ENCODE peak calls at places on chromosomes 11 and 22, in four cellular contexts. Z is H1, U is mesenchymal stem cell, R is IMR-90. M is an unnamed sample.

GRCh38 chr11:110778351-110778750 is 66.1 kb upstream of the ARHGAP20 start:
- DNase-seq in R (peak; percentile 48), Z (no peak), U (peak; percentile 17), M (no peak)

GRCh38 chr11:122720482-122720881 is 65.0 kb downstream of the UBASH3B start:
- DNase-seq in R (no peak), Z (no peak), U (peak; percentile 38), M (peak; percentile 73)

GRCh38 chr11:9276571-9276970 is 11.4 kb upstream of the DENND5A start:
- DNase-seq in U (no peak), R (no peak), Z (no peak), M (peak; percentile 72)

GRCh38 chr11:122775675-122776271 is 62.5 kb upstream of the CRTAM start:
- DNase-seq in U (no peak), R (no peak), Z (no peak), M (no peak)

GRCh38 chr11:43952401-43953342 is 10.2 kb downstream of the C11orf96 start:
- DNase-seq in Z (no peak), R (no peak), U (no peak), M (peak; percentile 66)

GRCh38 chr11:17473071-17473744 is 3.4 kb downstream of the ABCC8 start:
- DNase-seq in R (peak; percentile 7), U (peak; percentile 30), Z (peak; percentile 73), M (no peak)

GRCh38 chr11:3231851-3232744 is at the start of gene MRGPRE:
- DNase-seq in R (no peak), Z (no peak), U (no peak), M (no peak)

GRCh38 chr11:113458189-113458588 is 17.0 kb downstream of the DRD2 start:
- DNase-seq in R (no peak), Z (no peak), U (no peak), M (no peak)

GRCh38 chr11:61480936-61481335 is 27.6 kb upstream of the LRRC10B start:
- DNase-seq in Z (peak; percentile 86), U (peak; percentile 40), R (no peak), M (peak; percentile 18)

GRCh38 chr11:100680070-100680469 is 7.0 kb upstream of the ARHGAP42 start:
- DNase-seq in U (no peak), R (no peak), Z (no peak), M (no peak)

GRCh38 chr22:24450600-24450999 is 23.2 kb downstream of the ADORA2A start:
- DNase-seq in Z (no peak), U (no peak), R (no peak), M (no peak)

GRCh38 chr11:111349191-111349695 is 29.8 kb downstream of the POU2AF1 start:
- DNase-seq in Z (no peak), U (no peak), R (no peak), M (no peak)

GRCh38 chr22:22070371-22070824 is 87.8 kb upstream of the TOP3B start:
- DNase-seq in Z (no peak), R (no peak), U (no peak), M (peak; percentile 53)

GRCh38 chr22:49393526-49393925 is 434.1 kb downstream of the BRD1 start:
- DNase-seq in R (no peak), U (no peak), Z (no peak), M (no peak)
- H3K4me3 ChIP-seq in R (no peak overlapping the region), U (no peak overlapping the region), Z (no peak overlapping the region), M (no peak overlapping the region)

DNA sequence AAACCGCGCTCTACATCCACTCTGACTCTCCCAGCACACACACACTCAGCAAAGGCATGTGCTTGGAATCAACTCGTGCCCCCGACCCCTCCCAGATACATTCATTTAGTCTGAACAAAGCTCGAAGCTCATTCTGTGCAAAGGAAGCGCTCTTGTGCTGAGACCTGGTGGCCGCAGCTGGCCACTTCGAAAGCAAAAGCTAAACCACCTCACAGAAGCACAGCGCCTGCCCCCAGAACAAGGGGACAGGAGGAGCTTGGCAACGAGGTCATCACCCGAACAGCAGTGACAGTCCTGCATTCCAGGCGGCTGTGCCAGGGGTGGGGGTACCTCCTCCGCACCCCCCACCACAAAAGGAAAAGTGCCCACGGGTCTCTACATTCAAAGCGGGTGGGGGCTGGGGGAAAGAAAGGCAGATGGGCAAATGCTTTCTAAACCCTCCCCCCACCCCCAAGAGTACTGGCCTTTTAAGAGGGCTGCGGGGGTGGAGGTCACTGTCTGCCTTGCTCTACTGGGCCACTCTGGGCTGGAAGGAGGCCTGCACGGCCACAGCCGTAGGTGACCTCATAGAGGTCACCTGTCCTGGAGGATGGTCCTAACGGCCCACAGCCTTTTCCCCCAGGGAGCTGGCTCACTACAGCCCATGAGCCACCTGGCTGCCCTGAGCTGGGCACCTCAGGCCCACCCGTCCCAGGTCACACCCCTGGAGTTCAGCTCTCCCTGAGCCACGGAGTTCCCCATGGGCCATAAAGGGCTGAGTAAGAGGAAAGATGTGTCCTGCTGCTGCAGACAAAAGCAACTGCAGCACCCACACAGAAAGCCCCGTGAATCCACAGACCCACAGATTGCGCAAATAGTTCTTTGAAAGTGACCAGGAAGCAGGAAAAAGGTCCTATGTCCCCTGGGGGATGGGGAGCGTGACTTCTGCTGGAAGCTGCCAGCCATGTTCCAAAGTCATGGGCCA is 21.3 kb downstream of the CBX7 start:
- DNase-seq in R (peak; percentile 42), U (peak; percentile 47), Z (no peak), M (no peak)
- H4K91ac ChIP-seq in R (no peak overlapping the region), U (no peak overlapping the region), Z (no peak overlapping the region), M (peak overlapping the region; percentile 66)

GRCh38 chr11:64890084-64890944 is 11.9 kb upstream of the EHD1 start:
- DNase-seq in R (no peak), U (no peak), Z (no peak), M (peak; percentile 63)
- H3K4me3 ChIP-seq in R (no peak overlapping the region), U (no peak overlapping the region), Z (no peak overlapping the region), M (no peak overlapping the region)

GRCh38 chr22:39297490-39298193 is 21.8 kb downstream of the RPL3 start:
- DNase-seq in U (peak; percentile 26), R (no peak), Z (no peak), M (peak; percentile 66)

GRCh38 chr22:39296535-39296934 is 22.9 kb downstream of the RPL3 start:
- DNase-seq in U (no peak), R (no peak), Z (no peak), M (no peak)

GRCh38 chr22:39296981-39297489 is 22.4 kb downstream of the RPL3 start:
- DNase-seq in R (no peak), U (no peak), Z (no peak), M (no peak)

GRCh38 chr22:39299829-39300178 is 19.6 kb downstream of the RPL3 start:
- DNase-seq in R (no peak), Z (no peak), U (peak; percentile 56), M (peak; percentile 58)

GRCh38 chr22:39298194-39298987 is 21.0 kb downstream of the RPL3 start:
- DNase-seq in R (no peak), U (no peak), Z (no peak), M (peak; percentile 69)
- H4K91ac ChIP-seq in R (peak overlapping the region; percentile 6), U (peak overlapping the region; percentile 64), Z (no peak overlapping the region), M (peak overlapping the region; percentile 72)

DNA sequence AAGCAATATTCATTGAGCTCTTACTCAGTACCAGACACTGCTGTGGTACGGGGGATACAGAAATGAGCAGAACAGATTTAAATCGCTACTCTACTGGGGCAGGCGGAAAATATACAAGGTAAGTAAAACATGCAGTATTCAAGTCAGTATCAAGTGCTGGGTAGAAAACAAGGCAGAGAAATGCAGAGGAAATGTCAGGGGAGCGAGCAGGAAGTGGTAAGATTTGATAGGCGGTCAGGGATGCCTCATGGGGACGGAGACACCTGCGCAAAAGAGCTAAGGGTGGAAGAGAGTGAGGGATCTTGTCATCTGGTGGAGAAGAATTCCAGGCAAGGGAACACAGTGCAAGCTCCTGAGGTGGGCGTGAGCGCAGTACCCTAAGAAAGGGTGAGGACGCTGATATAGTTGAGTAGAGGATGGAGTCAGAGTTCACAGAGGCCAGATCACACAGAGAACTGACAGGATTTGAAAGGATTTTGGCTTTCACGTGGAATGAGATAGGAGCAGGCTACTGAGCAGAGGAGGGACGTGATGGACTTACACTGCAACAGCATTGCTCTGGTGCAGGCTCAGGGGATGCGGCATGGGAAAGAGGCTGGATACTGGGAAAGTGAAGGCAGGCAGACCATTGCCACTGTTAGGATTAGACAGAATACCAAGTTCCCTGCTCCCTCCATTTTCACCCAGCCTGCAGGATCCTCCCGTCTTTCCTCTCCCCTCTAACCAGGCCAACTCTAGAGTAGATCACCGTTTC is 35.8 kb downstream of the SC5D start:
- DNase-seq in U (no peak), R (no peak), Z (no peak), M (no peak)
- H3K4me3 ChIP-seq in U (no peak overlapping the region), R (no peak overlapping the region), Z (no peak overlapping the region), M (no peak overlapping the region)

M was measured in trophoblast cell.